ENCODE peak calls at places on chromosomes 1 and 21, in ten cellular contexts. Y is GM23248, X is OCI-LY7, A is hepatocyte, O is mammary epithelial cell, M is right cardiac atrium, N is A673, Z is aorta, V is IMR-90, R is colonic mucosa. U is an unnamed sample. For H3K4me1, the result is how much of the 10 kb centered on the place peaks cover.

GRCh38 chr21:35107520-35107919 is 58.4 kb upstream of the RUNX1 start:
- DNase-seq in Y (no peak), X (no peak), A (no peak), O (no peak), M (no peak), N (no peak), Z (no peak), V (no peak), R (no peak), U (no peak)

GRCh38 chr1:218604217-218604616 is 259.1 kb downstream of the TGFB2 start:
- DNase-seq in Y (no peak), X (no peak), A (no peak), O (no peak), M (no peak), N (no peak), Z (no peak), V (peak), R (no peak), U (no peak)

GRCh38 chr1:20484526-20485462 is 1.2 kb downstream of the CAMK2N1 start:
- DNase-seq in Y (peak), X (no peak), A (peak), O (no peak), M (peak), N (no peak), Z (no peak), V (no peak), R (peak), U (peak)

GRCh38 chr1:18926315-18927081 is 24.1 kb upstream of the ALDH4A1 start:
- DNase-seq in Y (peak), X (peak), A (peak), O (peak), M (peak), N (peak), Z (peak), V (peak), R (peak), U (peak)

GRCh38 chr1:223081181-223081994 is 61.7 kb downstream of the TLR5 start:
- DNase-seq in Y (peak), X (peak), A (peak), O (peak), M (peak), N (peak), Z (peak), V (peak), R (peak), U (peak)

GRCh38 chr1:107991371-107992066 is 26.5 kb upstream of the VAV3 start:
- DNase-seq in Y (peak), X (no peak), A (no peak), O (peak), M (no peak), N (no peak), Z (no peak), V (no peak), R (no peak), U (no peak)

GRCh38 chr1:9782116-9782751 is 41.5 kb downstream of the CLSTN1 start:
- DNase-seq in Y (no peak), X (no peak), A (no peak), O (no peak), M (no peak), N (no peak), Z (no peak), V (no peak), R (no peak), U (no peak)

GRCh38 chr1:16073490-16074104 is at the start of gene FAM131C:
- DNase-seq in Y (peak), X (peak), A (peak), O (no peak), M (peak), N (peak), Z (no peak), V (no peak), R (peak), U (no peak)

GRCh38 chr1:226634156-226634588 is 85.6 kb downstream of the STUM start:
- DNase-seq in Y (peak), X (peak), A (peak), O (peak), M (peak), N (peak), Z (peak), V (peak), R (peak), U (peak)

GRCh38 chr1:210428696-210429095 is 100.0 kb downstream of the HHAT start:
- DNase-seq in Y (no peak), X (no peak), A (no peak), O (no peak), M (no peak), N (no peak), Z (no peak), V (no peak), R (no peak), U (no peak)

GRCh38 chr1:67952071-67952470 is 98.4 kb downstream of the DIRAS3 start:
- DNase-seq in Y (peak), X (no peak), A (no peak), O (peak), M (no peak), N (no peak), Z (no peak), V (peak), R (no peak), U (no peak)

GRCh38 chr21:42400525-42400924 is 3.2 kb upstream of the UBASH3A start:
- DNase-seq in Y (peak), X (no peak), A (no peak), O (peak), M (no peak), N (no peak), Z (no peak), V (peak), R (no peak), U (no peak)

GRCh38 chr1:83816836-83817235 is 182.1 kb downstream of the TTLL7 start:
- DNase-seq in Y (no peak), X (no peak), A (no peak), O (no peak), M (no peak), N (no peak), Z (no peak), V (no peak), R (no peak), U (no peak)

GRCh38 chr1:89615676-89616598 is 17.0 kb upstream of the LRRC8C start:
- DNase-seq in Y (peak), X (peak), A (no peak), O (peak), M (peak), N (peak), Z (no peak), V (no peak), R (no peak), U (no peak)

GRCh38 chr1:93033785-93034184 is 45.3 kb upstream of the MTF2 start:
- DNase-seq in Y (no peak), X (peak), A (no peak), O (no peak), M (no peak), N (no peak), Z (no peak), V (peak), R (no peak), U (no peak)

GRCh38 chr1:174963547-174964125 is 36.1 kb upstream of the CACYBP start:
- DNase-seq in Y (no peak), X (peak), A (no peak), O (no peak), M (no peak), N (no peak), Z (no peak), V (no peak), R (peak), U (no peak)

GRCh38 chr1:198575292-198575691 is 34.8 kb upstream of the ATP6V1G3 start:
- DNase-seq in Y (no peak), X (no peak), A (no peak), O (no peak), M (no peak), N (no peak), Z (no peak), V (no peak), R (no peak), U (no peak)

GRCh38 chr21:26032263-26032662 is 138.3 kb downstream of the APP start:
- DNase-seq in Y (no peak), X (peak), A (no peak), O (no peak), M (no peak), N (no peak), Z (no peak), V (no peak), R (no peak), U (no peak)

GRCh38 chr1:19715334-19716203 is 50.9 kb downstream of the HTR6 start:
- DNase-seq in Y (peak), X (peak), A (peak), O (peak), M (peak), N (peak), Z (peak), V (peak), R (peak), U (peak)

GRCh38 chr1:61743716-61744620 is 1.7 kb downstream of the PATJ start:
- DNase-seq in Y (no peak), X (no peak), A (peak), O (no peak), M (no peak), N (no peak), Z (no peak), V (peak), R (peak), U (no peak)

GRCh38 chr1:246651012-246651411 is 73.2 kb upstream of the SCCPDH start:
- DNase-seq in Y (no peak), X (no peak), A (no peak), O (no peak), M (no peak), N (peak), Z (no peak), V (no peak), R (no peak), U (no peak)

GRCh38 chr1:12478612-12478985 is 139.4 kb downstream of the DHRS3 start:
- DNase-seq in Y (no peak), X (no peak), A (no peak), O (no peak), M (no peak), N (no peak), Z (no peak), V (no peak), R (no peak), U (no peak)

GRCh38 chr1:12477936-12478611 is 139.9 kb downstream of the DHRS3 start:
- DNase-seq in Y (peak), X (no peak), A (peak), O (peak), M (peak), N (peak), Z (peak), V (peak), R (peak), U (peak)

GRCh38 chr1:12475158-12475934 is 142.7 kb downstream of the DHRS3 start:
- DNase-seq in Y (no peak), X (no peak), A (no peak), O (no peak), M (no peak), N (no peak), Z (no peak), V (no peak), R (peak), U (no peak)

GRCh38 chr1:12475947-12476346 is 142.1 kb downstream of the DHRS3 start:
- DNase-seq in Y (no peak), X (no peak), A (no peak), O (no peak), M (no peak), N (no peak), Z (no peak), V (peak), R (no peak), U (no peak)

DNA sequence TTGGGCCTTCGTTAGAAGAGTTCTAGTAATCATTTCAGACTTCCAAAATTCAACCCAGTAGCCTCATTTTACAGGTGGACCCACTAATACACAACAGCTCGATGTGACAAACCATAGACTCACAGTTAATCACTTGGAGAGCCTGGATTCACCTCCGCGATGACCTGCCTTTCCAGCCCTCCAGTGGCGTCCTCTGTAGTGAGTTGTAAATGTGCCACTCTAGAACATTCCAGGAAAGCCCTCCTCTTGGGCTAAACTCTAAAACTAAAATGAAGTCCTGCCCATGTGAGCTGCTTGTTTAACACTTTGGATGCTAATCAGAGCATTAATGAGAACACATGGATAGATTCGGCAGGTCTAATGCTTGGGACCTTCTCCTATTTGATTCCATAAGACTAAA is 140.7 kb downstream of the DHRS3 start:
- DNase-seq in Y (no peak), X (no peak), A (no peak), O (no peak), M (no peak), N (no peak), Z (no peak), V (no peak), R (no peak), U (no peak)
- H3K27ac ChIP-seq in Y (no peak), X (no peak), A (peak), O (no peak), M (no peak), N (no peak), Z (no peak), V (peak), R (peak), U (peak)

DNA sequence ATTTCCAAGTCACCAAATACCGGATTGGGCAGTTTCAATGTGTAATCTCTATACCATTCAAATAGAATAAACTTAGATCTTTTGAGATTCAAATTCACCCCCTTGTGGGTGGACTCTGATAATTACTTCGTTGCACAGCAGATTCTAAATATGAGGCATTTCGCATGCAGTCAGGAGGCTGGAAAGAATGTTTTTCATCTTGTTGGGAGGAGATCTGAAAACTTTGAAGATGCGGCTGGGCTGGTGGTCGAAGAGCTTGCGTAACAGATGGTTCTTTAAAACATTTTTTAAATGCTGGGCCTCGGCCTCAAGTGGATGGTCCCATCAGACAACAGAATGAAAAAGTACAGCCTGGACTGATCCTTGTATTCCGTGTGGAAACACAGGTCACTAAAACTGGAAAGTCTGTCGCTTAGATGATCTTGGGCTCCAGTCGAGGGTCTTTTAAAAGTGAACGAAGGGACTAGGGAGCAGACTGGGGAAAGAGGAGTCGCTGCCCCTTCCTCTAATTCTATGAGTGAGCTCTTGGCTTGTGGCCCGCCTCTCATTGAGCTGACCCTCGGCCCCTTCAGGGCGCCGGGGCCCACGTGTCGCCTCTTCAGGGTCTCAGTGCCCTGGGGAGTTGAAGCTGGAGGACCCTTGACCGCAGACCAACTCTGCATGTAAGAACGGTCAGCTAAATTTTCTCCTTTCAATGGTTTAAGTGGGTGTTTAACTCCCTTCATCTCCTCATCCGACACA is 10.6 kb downstream of the NR5A2 start:
- DNase-seq in Y (no peak), X (no peak), A (no peak), O (no peak), M (no peak), N (no peak), Z (no peak), V (no peak), R (no peak), U (no peak)
- H3K4me1 ChIP-seq in Y (under half), X (under half), A (under half), O (under half), M (under half), N (under half), Z (under half), V (under half), R (under half), U (under half)

DNA sequence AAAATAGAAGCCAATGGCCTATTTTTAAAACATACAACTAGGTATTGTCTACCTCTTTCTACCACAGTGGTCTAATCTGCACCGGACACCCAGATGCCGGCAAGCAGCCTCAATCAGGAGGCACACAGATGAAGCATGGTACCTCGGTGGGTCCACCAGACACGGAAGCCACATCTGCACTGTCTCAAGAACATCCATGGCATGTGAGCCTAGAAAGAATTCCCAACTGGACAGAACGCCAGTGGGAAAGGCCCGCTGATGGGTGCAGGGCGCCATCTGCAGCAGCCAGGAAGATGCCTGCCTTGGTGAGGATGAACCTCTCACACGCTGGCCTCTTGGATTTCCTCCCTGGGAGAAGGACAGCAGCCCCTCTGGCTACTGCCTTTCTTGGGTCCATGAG is 79.5 kb downstream of the MRPL37 start:
- DNase-seq in Y (no peak), X (no peak), A (no peak), O (no peak), M (peak), N (no peak), Z (no peak), V (no peak), R (no peak), U (peak)
- H3K27ac ChIP-seq in Y (no peak), X (no peak), A (no peak), O (no peak), M (no peak), N (no peak), Z (peak), V (peak), R (peak), U (peak)

GRCh38 chr1:204476563-204476962 is 18.0 kb downstream of the PIK3C2B start:
- DNase-seq in Y (no peak), X (no peak), A (no peak), O (no peak), M (no peak), N (no peak), Z (no peak), V (no peak), R (no peak), U (no peak)
- H3K4me1 ChIP-seq in Y (under half), X (under half), A (under half), O (under half), M (under half), N (under half), Z (under half), V (under half), R (under half), U (under half)

GRCh38 chr1:228987736-228988506 is 252.6 kb downstream of the RHOU start:
- DNase-seq in Y (no peak), X (no peak), A (no peak), O (no peak), M (no peak), N (no peak), Z (no peak), V (no peak), R (no peak), U (no peak)
- H3K27ac ChIP-seq in Y (no peak), X (no peak), A (no peak), O (no peak), M (no peak), N (no peak), Z (no peak), V (no peak), R (no peak), U (no peak)

DNA sequence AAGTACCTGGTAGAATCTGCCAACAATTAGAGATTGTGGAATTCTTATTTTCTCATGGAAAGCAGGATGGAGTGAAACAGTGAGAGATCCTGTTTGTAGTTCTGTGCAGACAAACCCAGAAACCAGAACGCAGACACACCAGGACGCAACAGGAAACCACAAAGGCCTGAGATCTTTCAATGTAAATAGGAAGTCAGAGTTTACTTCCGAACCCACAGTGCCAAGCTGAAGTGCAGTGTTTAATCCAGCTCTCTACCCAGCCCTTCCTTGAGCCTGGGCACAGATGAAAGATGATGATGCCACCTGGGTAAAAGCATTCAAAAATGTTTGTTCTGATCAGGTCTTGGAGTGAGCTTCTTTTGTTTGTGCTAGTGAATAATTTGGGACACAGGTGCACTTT is 244.2 kb upstream of the HOOK1 start:
- DNase-seq in Y (no peak), X (peak), A (no peak), O (no peak), M (no peak), N (no peak), Z (peak), V (peak), R (no peak), U (no peak)
- H3K4me1 ChIP-seq in Y (under half), X (under half), A (under half), O (under half), M (under half), N (under half), Z (under half), V (under half), R (under half), U (under half)

DNA sequence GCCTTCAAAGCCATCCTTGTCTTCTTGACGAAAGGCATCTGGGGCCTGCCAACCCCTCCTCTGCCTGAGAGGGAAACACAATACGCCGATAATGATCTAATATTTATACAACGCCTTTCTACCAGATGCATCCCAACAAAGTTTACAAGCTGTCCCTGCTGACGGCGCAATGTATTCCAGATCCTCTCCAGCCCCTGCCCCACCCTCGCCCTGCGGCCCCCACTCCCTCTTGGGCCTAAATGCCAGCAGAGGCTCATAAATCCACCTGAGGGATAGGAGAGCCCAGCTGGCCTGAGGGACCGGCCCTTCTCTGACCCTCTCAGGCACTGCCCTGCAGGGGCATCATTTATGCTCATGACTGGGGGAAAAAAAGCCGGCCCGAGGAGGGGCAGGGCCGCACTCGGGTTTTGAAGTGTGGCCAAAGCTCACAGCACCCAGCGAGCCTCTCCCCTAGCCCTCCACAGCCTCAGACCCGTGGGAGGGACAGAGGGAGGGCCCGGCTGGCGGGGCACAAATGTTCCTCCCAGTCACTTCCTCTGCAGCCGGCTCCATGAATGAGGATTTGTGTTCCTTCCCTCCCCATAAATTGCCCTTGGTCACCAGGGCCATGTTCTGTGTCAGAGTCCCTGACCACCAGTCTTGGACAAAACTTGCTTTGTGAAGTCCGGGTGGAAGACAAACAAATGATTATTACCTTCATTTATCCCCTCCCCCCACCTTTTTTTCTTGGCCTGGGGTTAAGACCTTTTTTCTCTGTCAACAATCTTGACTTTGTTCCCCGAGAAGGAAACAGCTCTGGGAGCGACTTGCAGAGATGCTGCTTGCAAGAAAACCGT is 140.4 kb downstream of the FOXD2 start:
- DNase-seq in Y (no peak), X (no peak), A (peak), O (no peak), M (peak), N (no peak), Z (no peak), V (no peak), R (peak), U (peak)
- H3K27ac ChIP-seq in Y (no peak), X (no peak), A (peak), O (no peak), M (no peak), N (no peak), Z (no peak), V (no peak), R (no peak), U (no peak)

U was measured in kidney.